ENCODE peak calls at places on chromosomes 3 and 15, in four cellular contexts. T is HCT116, B is K562, E is HepG2. F is an unnamed sample. For H3K4me1, the result is how much of the 10 kb centered on the place peaks cover.

GRCh38 chr15:64507293-64507802 is 47.0 kb downstream of the ZNF609 start:
- DNase-seq in T (no peak), B (peak), E (peak), F (no peak)

GRCh38 chr3:37474936-37475335 is 300.6 kb upstream of the LRRFIP2 start:
- DNase-seq in T (no peak), B (no peak), E (no peak), F (no peak)

GRCh38 chr3:193040836-193041672 is 123.4 kb upstream of the MB21D2 start:
- DNase-seq in T (peak), B (peak), E (peak), F (peak)

GRCh38 chr3:131582438-131582837 is 79.7 kb upstream of the MRPL3 start:
- DNase-seq in T (no peak), B (peak), E (no peak), F (no peak)

GRCh38 chr3:140753865-140754754 is 76.2 kb downstream of the TRIM42 start:
- DNase-seq in T (no peak), B (no peak), E (no peak), F (no peak)

GRCh38 chr3:117761992-117762944 is 1052.7 kb downstream of the TUSC7 start:
- DNase-seq in T (no peak), B (no peak), E (no peak), F (no peak)

GRCh38 chr3:142890592-142890991 is 1.7 kb upstream of the PCOLCE2 start:
- DNase-seq in T (no peak), B (no peak), E (no peak), F (no peak)

GRCh38 chr3:53482227-53482626 is 12.2 kb upstream of the CACNA1D start:
- DNase-seq in T (no peak), B (no peak), E (no peak), F (no peak)

GRCh38 chr3:148880681-148881080 is 15.6 kb downstream of the CPA3 start:
- DNase-seq in T (peak), B (no peak), E (peak), F (no peak)

GRCh38 chr15:87267798-87268197 is 988.7 kb downstream of the NTRK3 start:
- DNase-seq in T (no peak), B (no peak), E (no peak), F (no peak)

GRCh38 chr15:52020253-52021085 is 1.4 kb downstream of the MAPK6 start:
- DNase-seq in T (no peak), B (no peak), E (no peak), F (no peak)

GRCh38 chr15:77013786-77014136 is 18.8 kb downstream of the PSTPIP1 start:
- DNase-seq in T (peak), B (peak), E (no peak), F (no peak)

GRCh38 chr15:77012868-77013267 is 17.9 kb downstream of the PSTPIP1 start:
- DNase-seq in T (no peak), B (no peak), E (no peak), F (no peak)

GRCh38 chr15:77016321-77016695 is 21.4 kb downstream of the PSTPIP1 start:
- DNase-seq in T (no peak), B (no peak), E (no peak), F (no peak)

GRCh38 chr15:77015651-77016320 is 20.9 kb downstream of the PSTPIP1 start:
- DNase-seq in T (no peak), B (no peak), E (no peak), F (no peak)

DNA sequence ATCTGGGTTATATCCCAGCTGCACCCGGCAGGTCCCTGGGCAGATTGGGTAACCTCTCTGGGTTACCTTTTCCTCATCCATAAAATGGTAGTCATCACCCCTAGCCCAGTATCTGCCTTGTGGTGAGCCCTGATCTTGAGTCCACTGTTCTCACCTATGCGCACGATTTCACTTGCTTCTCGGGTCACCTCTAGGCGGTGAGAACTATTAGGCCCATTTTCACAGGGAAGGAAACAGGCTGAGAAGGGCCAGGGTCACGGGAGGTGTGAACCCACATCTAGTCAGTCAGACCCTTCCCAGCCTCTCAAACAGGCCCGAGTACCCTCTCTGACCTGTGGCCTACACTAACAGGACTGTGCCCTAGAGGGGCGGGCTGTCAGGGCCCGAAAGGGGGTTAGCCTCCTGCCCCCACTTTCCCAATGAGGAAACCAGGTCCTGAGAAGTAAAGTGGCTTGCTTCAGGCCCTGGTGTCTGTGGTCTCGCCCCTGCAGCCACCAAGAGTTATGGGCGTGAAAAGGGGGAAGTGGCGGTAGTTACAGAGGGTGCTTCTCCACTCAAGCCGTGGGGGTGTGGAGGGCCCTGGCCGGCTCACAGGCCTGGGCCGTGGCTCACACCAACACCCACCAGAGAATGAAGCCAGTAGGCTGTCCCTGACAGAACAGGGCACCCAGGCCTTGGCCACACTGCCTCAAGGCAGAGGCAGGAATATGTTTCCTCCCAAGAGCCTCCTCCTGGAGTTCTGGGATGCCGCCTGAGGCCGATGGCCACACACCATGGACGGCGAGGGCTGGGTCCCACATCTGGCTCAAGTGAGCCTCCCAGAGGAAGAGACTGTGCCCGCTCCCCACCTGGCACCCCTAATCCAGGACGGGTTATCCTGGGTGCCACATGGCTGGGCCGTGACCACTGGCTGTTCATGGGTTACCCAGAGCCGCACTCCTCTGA is 19.5 kb downstream of the PSTPIP1 start:
- DNase-seq in T (no peak), B (no peak), E (no peak), F (no peak)
- H3K4me3 ChIP-seq in T (no peak), B (no peak), E (no peak), F (no peak)

DNA sequence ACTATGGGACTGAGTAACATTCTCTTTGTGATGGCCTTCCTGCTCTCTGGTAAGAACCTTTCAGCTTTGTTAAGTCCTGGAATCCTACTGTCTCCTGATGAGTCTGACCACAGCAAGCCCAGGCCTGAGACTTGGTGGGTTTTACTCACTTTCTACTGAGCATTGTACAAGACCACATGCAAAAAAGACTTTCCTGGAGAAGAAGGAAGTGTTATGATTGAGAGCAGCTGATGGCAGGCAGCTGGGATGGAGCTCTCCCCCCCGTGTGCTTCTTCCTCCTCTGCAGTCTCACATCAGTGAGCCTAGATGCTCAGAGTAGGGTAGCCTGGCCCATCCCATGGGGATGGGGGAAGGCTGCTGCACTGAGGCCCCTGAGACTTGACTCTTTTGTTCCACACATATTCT is 36.4 kb downstream of the CD86 start:
- DNase-seq in T (no peak), B (no peak), E (no peak), F (no peak)
- H3K4me1 ChIP-seq in T (under half), B (under half), E (under half), F (under half)

GRCh38 chr3:13507791-13508339 is 27.8 kb downstream of the HDAC11 start:
- DNase-seq in T (no peak), B (peak), E (no peak), F (no peak)
- TF ChIP-seq TCF7L2 in T (no peak), B (no peak), E (no peak), F (no peak)

DNA sequence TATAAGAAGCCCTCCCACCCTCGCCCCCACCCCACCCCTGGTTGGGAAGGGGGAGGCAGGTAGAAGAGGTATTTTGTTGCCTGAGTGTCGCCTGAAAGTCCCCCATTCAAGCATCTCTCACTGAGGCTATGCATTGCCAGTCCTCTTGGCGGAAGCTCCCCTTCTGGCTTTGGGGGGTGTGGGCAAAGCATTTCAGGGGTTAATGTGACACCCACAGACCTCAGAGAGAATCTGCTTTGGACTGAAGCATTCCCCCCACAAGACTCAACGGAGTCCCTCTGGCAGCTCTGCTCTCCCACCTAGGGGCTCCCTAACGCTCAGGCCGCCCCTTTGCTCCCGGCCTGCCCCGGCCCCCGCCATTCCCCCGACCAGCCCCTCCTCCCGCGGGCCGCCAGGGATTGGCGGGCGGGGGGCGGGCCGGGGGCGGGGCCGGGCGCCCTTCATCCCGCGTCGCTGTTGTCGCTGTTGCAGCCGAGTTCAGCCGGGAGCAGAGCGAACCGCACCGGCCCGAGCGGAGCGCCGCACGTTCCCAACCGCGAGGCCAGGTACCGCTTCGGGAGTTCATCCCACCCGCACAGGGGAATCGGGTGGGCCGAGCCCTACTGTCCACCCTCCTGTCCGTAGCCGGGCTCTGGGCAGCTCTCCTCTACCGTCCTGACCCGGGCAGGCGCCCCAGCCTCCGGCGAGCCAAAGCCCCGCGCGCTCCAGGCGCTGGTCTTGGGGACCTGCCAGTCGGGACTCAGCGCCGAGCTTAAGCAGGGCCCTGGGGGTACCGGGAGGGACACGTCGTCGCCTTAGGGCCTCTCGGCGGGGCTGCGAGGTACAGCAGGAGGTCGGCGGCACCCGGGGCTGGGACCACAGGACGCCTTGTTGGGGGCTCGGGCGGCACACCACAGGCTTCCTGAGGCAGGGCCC is at the start of gene SLC38A3:
- DNase-seq in T (no peak), B (peak), E (no peak), F (no peak)
- H3K4me3 ChIP-seq in T (peak), B (no peak), E (peak), F (peak)

GRCh38 chr3:57279685-57280084 is 12.8 kb downstream of the ASB14 start:
- DNase-seq in T (no peak), B (no peak), E (no peak), F (no peak)

GRCh38 chr3:57278237-57278636 is 14.2 kb downstream of the ASB14 start:
- DNase-seq in T (no peak), B (no peak), E (peak), F (no peak)

GRCh38 chr3:57275393-57275792 is 17.1 kb downstream of the ASB14 start:
- DNase-seq in T (no peak), B (no peak), E (no peak), F (no peak)

DNA sequence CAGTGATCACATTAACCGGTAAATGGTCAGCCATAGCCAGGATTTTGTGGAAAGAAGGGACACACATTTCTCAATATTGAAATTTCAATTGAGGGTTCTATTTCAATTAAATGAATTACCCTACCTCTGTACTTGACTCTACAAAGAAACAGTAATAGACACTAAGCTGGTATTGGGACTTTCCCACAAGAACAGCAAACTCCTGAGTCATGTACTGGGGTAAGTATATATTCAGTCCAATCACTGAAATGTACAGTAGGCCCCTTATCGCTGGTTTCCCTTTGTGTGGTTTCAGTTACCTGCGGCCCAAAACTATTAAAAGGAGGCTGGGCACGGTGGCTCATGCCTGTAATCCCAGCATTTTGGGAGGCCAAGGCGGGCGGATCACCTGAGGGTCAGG is 17.6 kb downstream of the ASB14 start:
- DNase-seq in T (no peak), B (no peak), E (no peak), F (no peak)
- H3K4me1 ChIP-seq in T (under half), B (under half), E (under half), F (under half)